ENCODE peak calls at places on chromosome 20, in six cellular contexts. One of them, this sample, is unnamed.

GRCh38 chr20:5161536-5162164 is 34.8 kb downstream of the CDS2 start:
- DNase-seq in cardiac fibroblast: no peak
- DNase-seq in mucosa of descending colon: no peak
- DNase-seq in foreskin fibroblast: no peak
- DNase-seq in fibroblast of mammary gland: no peak
- DNase-seq in choroid plexus epithelial cell: no peak
- DNase-seq in this sample: no peak

GRCh38 chr20:38435555-38435939 is 419 bp upstream of the SNHG17 start:
- DNase-seq in choroid plexus epithelial cell: peak; percentile 96
- DNase-seq in fibroblast of mammary gland: peak; percentile 81
- DNase-seq in cardiac fibroblast: peak; percentile 94
- DNase-seq in mucosa of descending colon: no peak
- DNase-seq in foreskin fibroblast: peak; percentile 36
- DNase-seq in this sample: peak; percentile 57

GRCh38 chr20:59564943-59565342 is 39.4 kb upstream of the PHACTR3 start:
- DNase-seq in mucosa of descending colon: no peak
- DNase-seq in cardiac fibroblast: no peak
- DNase-seq in fibroblast of mammary gland: no peak
- DNase-seq in foreskin fibroblast: no peak
- DNase-seq in choroid plexus epithelial cell: no peak
- DNase-seq in this sample: no peak

GRCh38 chr20:21767739-21768223 is 62.3 kb downstream of the PAX1 start:
- DNase-seq in choroid plexus epithelial cell: no peak
- DNase-seq in fibroblast of mammary gland: no peak
- DNase-seq in mucosa of descending colon: no peak
- DNase-seq in foreskin fibroblast: no peak
- DNase-seq in cardiac fibroblast: no peak
- DNase-seq in this sample: no peak

GRCh38 chr20:3900187-3900604 is 11.0 kb downstream of the PANK2 start:
- DNase-seq in foreskin fibroblast: no peak
- DNase-seq in mucosa of descending colon: no peak
- DNase-seq in fibroblast of mammary gland: no peak
- DNase-seq in choroid plexus epithelial cell: no peak
- DNase-seq in cardiac fibroblast: no peak
- DNase-seq in this sample: no peak

GRCh38 chr20:51402201-51402600 is 140.3 kb downstream of the NFATC2 start:
- DNase-seq in foreskin fibroblast: no peak
- DNase-seq in choroid plexus epithelial cell: peak; percentile 85
- DNase-seq in mucosa of descending colon: peak; percentile 29
- DNase-seq in fibroblast of mammary gland: no peak
- DNase-seq in cardiac fibroblast: no peak
- DNase-seq in this sample: no peak

GRCh38 chr20:38001173-38001875 is 31.9 kb downstream of the TTI1 start:
- DNase-seq in choroid plexus epithelial cell: peak; percentile 77
- DNase-seq in fibroblast of mammary gland: peak; percentile 83
- DNase-seq in cardiac fibroblast: peak; percentile 77
- DNase-seq in foreskin fibroblast: peak; percentile 76
- DNase-seq in mucosa of descending colon: no peak
- DNase-seq in this sample: peak; percentile 77

GRCh38 chr20:19947611-19948264 is 69.4 kb upstream of the NAA20 start:
- DNase-seq in fibroblast of mammary gland: peak; percentile 66
- DNase-seq in foreskin fibroblast: peak; percentile 64
- DNase-seq in mucosa of descending colon: no peak
- DNase-seq in choroid plexus epithelial cell: peak; percentile 74
- DNase-seq in cardiac fibroblast: peak; percentile 65
- DNase-seq in this sample: peak; percentile 16

GRCh38 chr20:12966468-12967085 is 42.2 kb upstream of the SPTLC3 start:
- DNase-seq in mucosa of descending colon: peak; percentile 23
- DNase-seq in foreskin fibroblast: peak; percentile 72
- DNase-seq in cardiac fibroblast: peak; percentile 73
- DNase-seq in fibroblast of mammary gland: peak; percentile 63
- DNase-seq in choroid plexus epithelial cell: peak; percentile 87
- DNase-seq in this sample: no peak

GRCh38 chr20:55067158-55067825 is 591.9 kb downstream of the DOK5 start:
- DNase-seq in choroid plexus epithelial cell: no peak
- DNase-seq in foreskin fibroblast: no peak
- DNase-seq in cardiac fibroblast: no peak
- DNase-seq in mucosa of descending colon: no peak
- DNase-seq in fibroblast of mammary gland: no peak
- DNase-seq in this sample: no peak

GRCh38 chr20:33917813-33918525 is 75.7 kb upstream of the RALY start:
- DNase-seq in fibroblast of mammary gland: no peak
- DNase-seq in mucosa of descending colon: no peak
- DNase-seq in cardiac fibroblast: no peak
- DNase-seq in foreskin fibroblast: no peak
- DNase-seq in choroid plexus epithelial cell: no peak
- DNase-seq in this sample: no peak

GRCh38 chr20:34235875-34236274 is 5.3 kb upstream of the ASIP start:
- DNase-seq in choroid plexus epithelial cell: no peak
- DNase-seq in cardiac fibroblast: no peak
- DNase-seq in fibroblast of mammary gland: no peak
- DNase-seq in mucosa of descending colon: no peak
- DNase-seq in foreskin fibroblast: no peak
- DNase-seq in this sample: no peak

GRCh38 chr20:38221041-38221589 is 39.4 kb downstream of the KIAA1755 start:
- DNase-seq in fibroblast of mammary gland: peak; percentile 50
- DNase-seq in mucosa of descending colon: peak; percentile 78
- DNase-seq in choroid plexus epithelial cell: peak; percentile 68
- DNase-seq in cardiac fibroblast: peak; percentile 68
- DNase-seq in foreskin fibroblast: peak; percentile 82
- DNase-seq in this sample: peak; percentile 35

GRCh38 chr20:4544765-4545164 is 176.9 kb upstream of the PRND start:
- DNase-seq in cardiac fibroblast: peak; percentile 81
- DNase-seq in choroid plexus epithelial cell: peak; percentile 47
- DNase-seq in fibroblast of mammary gland: peak; percentile 89
- DNase-seq in foreskin fibroblast: peak; percentile 81
- DNase-seq in mucosa of descending colon: no peak
- DNase-seq in this sample: peak; percentile 75

GRCh38 chr20:6920991-6921613 is 153.6 kb downstream of the BMP2 start:
- DNase-seq in fibroblast of mammary gland: no peak
- DNase-seq in foreskin fibroblast: no peak
- DNase-seq in choroid plexus epithelial cell: no peak
- DNase-seq in mucosa of descending colon: no peak
- DNase-seq in cardiac fibroblast: peak; percentile 9
- DNase-seq in this sample: no peak

GRCh38 chr20:37278966-37279590 is 10.4 kb upstream of the MANBAL start:
- DNase-seq in mucosa of descending colon: no peak
- DNase-seq in cardiac fibroblast: no peak
- DNase-seq in foreskin fibroblast: peak; percentile 37
- DNase-seq in choroid plexus epithelial cell: no peak
- DNase-seq in fibroblast of mammary gland: peak; percentile 18
- DNase-seq in this sample: peak; percentile 32

GRCh38 chr20:5621305-5621704 is 128.9 kb upstream of the SHLD1 start:
- DNase-seq in cardiac fibroblast: no peak
- DNase-seq in fibroblast of mammary gland: peak; percentile 31
- DNase-seq in mucosa of descending colon: no peak
- DNase-seq in choroid plexus epithelial cell: no peak
- DNase-seq in foreskin fibroblast: no peak
- DNase-seq in this sample: no peak

GRCh38 chr20:18272451-18272850 is 15.9 kb upstream of the ZNF133 start:
- DNase-seq in cardiac fibroblast: peak; percentile 46
- DNase-seq in fibroblast of mammary gland: peak; percentile 40
- DNase-seq in mucosa of descending colon: no peak
- DNase-seq in choroid plexus epithelial cell: peak; percentile 46
- DNase-seq in foreskin fibroblast: peak; percentile 78
- DNase-seq in this sample: peak; percentile 28

GRCh38 chr20:37295001-37295400 is 5.5 kb downstream of the MANBAL start:
- DNase-seq in mucosa of descending colon: no peak
- DNase-seq in fibroblast of mammary gland: peak; percentile 99
- DNase-seq in choroid plexus epithelial cell: peak; percentile 97
- DNase-seq in foreskin fibroblast: peak; percentile 98
- DNase-seq in cardiac fibroblast: peak; percentile 99
- DNase-seq in this sample: peak; percentile 99

GRCh38 chr20:32189691-32190607 is 17.6 kb downstream of the PLAGL2 start:
- DNase-seq in mucosa of descending colon: peak; percentile 49
- DNase-seq in cardiac fibroblast: peak; percentile 31
- DNase-seq in choroid plexus epithelial cell: peak; percentile 40
- DNase-seq in foreskin fibroblast: peak; percentile 67
- DNase-seq in fibroblast of mammary gland: peak; percentile 30
- DNase-seq in this sample: no peak

GRCh38 chr20:11549172-11550117 is 368.2 kb upstream of the BTBD3 start:
- DNase-seq in cardiac fibroblast: no peak
- DNase-seq in foreskin fibroblast: no peak
- DNase-seq in mucosa of descending colon: no peak
- DNase-seq in choroid plexus epithelial cell: no peak
- DNase-seq in fibroblast of mammary gland: no peak
- DNase-seq in this sample: no peak

GRCh38 chr20:47740225-47741184 is 44.8 kb downstream of the SULF2 start:
- DNase-seq in fibroblast of mammary gland: no peak
- DNase-seq in cardiac fibroblast: no peak
- DNase-seq in choroid plexus epithelial cell: no peak
- DNase-seq in foreskin fibroblast: no peak
- DNase-seq in mucosa of descending colon: peak; percentile 40
- DNase-seq in this sample: no peak

GRCh38 chr20:6680441-6680840 is 87.0 kb upstream of the BMP2 start:
- DNase-seq in mucosa of descending colon: no peak
- DNase-seq in foreskin fibroblast: no peak
- DNase-seq in cardiac fibroblast: no peak
- DNase-seq in fibroblast of mammary gland: no peak
- DNase-seq in choroid plexus epithelial cell: no peak
- DNase-seq in this sample: no peak

GRCh38 chr20:62578294-62578897 is 63.9 kb upstream of the SLCO4A1 start:
- DNase-seq in cardiac fibroblast: no peak
- DNase-seq in fibroblast of mammary gland: no peak
- DNase-seq in mucosa of descending colon: no peak
- DNase-seq in choroid plexus epithelial cell: no peak
- DNase-seq in foreskin fibroblast: no peak
- DNase-seq in this sample: no peak
- TF ChIP-seq CTCF in cardiac fibroblast: no peak
- TF ChIP-seq CTCF in fibroblast of mammary gland: no peak
- TF ChIP-seq CTCF in mucosa of descending colon: no peak
- TF ChIP-seq CTCF in choroid plexus epithelial cell: no peak
- TF ChIP-seq CTCF in foreskin fibroblast: no peak
- TF ChIP-seq CTCF in this sample: peak; percentile 22

GRCh38 chr20:44684047-44684965 is 30.9 kb upstream of the CCN5 start:
- DNase-seq in cardiac fibroblast: no peak
- DNase-seq in choroid plexus epithelial cell: no peak
- DNase-seq in mucosa of descending colon: peak; percentile 38
- DNase-seq in fibroblast of mammary gland: no peak
- DNase-seq in foreskin fibroblast: peak; percentile 52
- DNase-seq in this sample: no peak
- TF ChIP-seq CTCF in cardiac fibroblast: no peak
- TF ChIP-seq CTCF in choroid plexus epithelial cell: no peak
- TF ChIP-seq CTCF in mucosa of descending colon: no peak
- TF ChIP-seq CTCF in fibroblast of mammary gland: no peak
- TF ChIP-seq CTCF in foreskin fibroblast: no peak
- TF ChIP-seq CTCF in this sample: no peak

DNA sequence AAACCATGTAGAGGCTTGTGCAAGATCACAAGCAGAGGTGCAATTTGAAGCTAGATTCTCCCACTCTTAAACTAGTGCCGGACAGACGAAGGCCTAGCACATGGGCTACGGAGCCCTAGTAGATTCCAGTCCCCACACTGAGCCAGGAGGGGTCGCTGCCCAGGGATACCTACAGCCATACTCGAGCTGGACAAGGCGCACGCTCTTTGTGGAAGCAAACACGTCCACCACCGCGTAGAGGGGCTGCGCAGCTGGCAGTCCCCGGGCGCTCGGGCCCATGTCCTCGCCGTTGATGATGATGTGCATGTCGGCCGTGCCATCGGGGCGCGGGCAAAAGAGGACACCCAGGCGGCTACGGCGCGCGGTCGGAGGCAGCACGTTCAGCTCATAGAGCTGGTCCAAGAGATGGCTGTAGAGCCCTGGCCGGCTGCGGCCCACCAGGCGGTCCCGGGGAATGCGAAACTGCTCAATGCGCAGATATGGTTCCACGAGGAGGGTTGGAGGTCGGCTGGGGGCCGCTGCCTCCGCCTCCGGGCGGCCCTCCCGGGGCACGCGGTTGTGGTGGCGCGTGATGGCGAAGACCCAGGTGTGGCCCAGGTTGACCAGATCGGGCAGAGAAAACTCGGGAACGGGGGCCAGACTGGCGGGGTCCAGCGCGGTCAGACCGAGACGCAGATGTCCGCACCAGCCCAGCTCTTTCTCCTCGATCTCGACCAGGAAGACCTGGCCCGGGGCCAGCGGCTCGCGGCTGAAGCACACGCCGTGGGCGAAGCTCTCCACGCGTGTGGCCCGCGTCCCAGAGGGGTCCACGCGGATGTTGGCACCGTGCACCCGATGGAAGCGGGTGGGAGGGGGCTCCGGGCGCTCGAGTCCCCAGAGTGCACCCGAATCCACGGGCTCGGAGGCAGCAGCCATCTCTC is 671 bp downstream of the NEURL2 start:
- DNase-seq in fibroblast of mammary gland: peak; percentile 82
- DNase-seq in foreskin fibroblast: peak; percentile 90
- DNase-seq in mucosa of descending colon: peak; percentile 91
- DNase-seq in choroid plexus epithelial cell: peak; percentile 91
- DNase-seq in cardiac fibroblast: peak; percentile 76
- DNase-seq in this sample: peak; percentile 46
- TF ChIP-seq CTCF in fibroblast of mammary gland: peak; percentile 72
- TF ChIP-seq CTCF in foreskin fibroblast: peak; percentile 84
- TF ChIP-seq CTCF in mucosa of descending colon: peak; percentile 78
- TF ChIP-seq CTCF in choroid plexus epithelial cell: peak; percentile 82
- TF ChIP-seq CTCF in cardiac fibroblast: peak; percentile 66
- TF ChIP-seq CTCF in this sample: peak; percentile 71

DNA sequence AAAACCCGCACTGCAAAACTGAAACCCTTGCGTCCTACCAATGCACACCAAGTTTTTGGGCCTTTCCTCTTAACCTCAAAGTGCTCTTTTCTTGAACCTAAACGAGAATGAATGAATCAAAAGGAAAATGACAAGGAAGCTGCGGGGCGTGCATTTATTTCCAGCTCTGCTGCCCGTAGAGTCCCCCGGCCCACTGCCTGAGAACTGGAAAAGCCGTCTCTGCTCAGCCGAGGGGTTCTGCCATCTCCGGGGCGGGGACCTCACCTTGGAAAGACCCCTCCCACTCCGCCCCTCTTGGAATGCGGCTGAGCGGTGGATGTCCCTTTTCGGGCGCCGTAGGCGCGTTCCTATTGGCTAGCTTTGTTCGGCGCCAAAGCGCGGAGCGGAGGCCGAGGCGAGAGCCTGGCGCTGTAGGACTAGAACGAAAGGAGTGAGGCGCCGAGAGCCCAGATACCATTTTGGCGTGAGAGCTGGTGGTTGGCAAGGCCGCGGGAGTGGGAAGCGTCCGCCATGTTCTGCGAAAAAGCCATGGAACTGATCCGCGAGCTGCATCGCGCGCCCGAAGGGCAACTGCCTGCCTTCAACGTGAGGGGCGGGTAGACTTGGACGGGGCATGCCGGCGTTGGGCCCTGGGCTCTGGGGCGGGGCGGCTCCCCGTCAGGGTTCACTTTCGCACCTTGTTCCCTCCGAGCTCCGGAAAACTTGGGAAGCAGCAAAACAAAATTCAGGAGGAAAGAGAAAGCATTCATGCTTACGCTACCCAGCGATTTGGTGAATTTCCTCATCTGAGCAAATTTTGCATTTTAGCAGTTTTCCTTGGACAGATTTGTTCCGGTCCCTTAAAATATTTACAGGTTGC is at the start of gene GINS1:
- DNase-seq in choroid plexus epithelial cell: peak; percentile 87
- DNase-seq in foreskin fibroblast: peak; percentile 94
- DNase-seq in fibroblast of mammary gland: peak; percentile 83
- DNase-seq in cardiac fibroblast: peak; percentile 90
- DNase-seq in mucosa of descending colon: peak; percentile 90
- DNase-seq in this sample: peak; percentile 85
- TF ChIP-seq CTCF in choroid plexus epithelial cell: no peak
- TF ChIP-seq CTCF in foreskin fibroblast: no peak
- TF ChIP-seq CTCF in fibroblast of mammary gland: no peak
- TF ChIP-seq CTCF in cardiac fibroblast: no peak
- TF ChIP-seq CTCF in mucosa of descending colon: no peak
- TF ChIP-seq CTCF in this sample: no peak

GRCh38 chr20:50203951-50204937 is 13.6 kb downstream of the CEBPB start:
- DNase-seq in choroid plexus epithelial cell: no peak
- DNase-seq in mucosa of descending colon: no peak
- DNase-seq in fibroblast of mammary gland: no peak
- DNase-seq in foreskin fibroblast: no peak
- DNase-seq in cardiac fibroblast: no peak
- DNase-seq in this sample: no peak
- TF ChIP-seq CTCF in choroid plexus epithelial cell: no peak
- TF ChIP-seq CTCF in mucosa of descending colon: no peak
- TF ChIP-seq CTCF in fibroblast of mammary gland: no peak
- TF ChIP-seq CTCF in foreskin fibroblast: no peak
- TF ChIP-seq CTCF in cardiac fibroblast: no peak
- TF ChIP-seq CTCF in this sample: no peak